ENCODE peak calls at places on chromosome 16, in four cellular contexts. R is H1, B is HepG2, N is K562. W is an unnamed sample.

GRCh38 chr16:62135903-62136302 is 99.7 kb upstream of the CDH8 start:
- DNase-seq in B (no peak), N (no peak), R (no peak), W (no peak)

GRCh38 chr16:2228161-2228824 is 4.9 kb downstream of the E4F1 start:
- DNase-seq in N (no peak), B (no peak), R (no peak), W (no peak)

GRCh38 chr16:50718061-50718760 is 23.7 kb upstream of the CYLD start:
- DNase-seq in R (no peak), B (no peak), N (no peak), W (no peak)

GRCh38 chr16:48053346-48053745 is 102.4 kb downstream of the ABCC12 start:
- DNase-seq in N (no peak), R (no peak), B (no peak), W (no peak)

GRCh38 chr16:8721693-8722348 is 47.4 kb downstream of the ABAT start:
- DNase-seq in R (no peak), N (no peak), B (no peak), W (no peak)

GRCh38 chr16:25625620-25626019 is 66.1 kb upstream of the HS3ST4 start:
- DNase-seq in R (no peak), B (peak; percentile 28), N (no peak), W (no peak)

GRCh38 chr16:70571623-70572022 is 48.0 kb downstream of the SF3B3 start:
- DNase-seq in N (no peak), B (no peak), R (no peak), W (no peak)

GRCh38 chr16:67528870-67529638 is 425 bp downstream of the RIPOR1 start:
- DNase-seq in R (no peak), N (no peak), B (no peak), W (peak; percentile 49)

GRCh38 chr16:81564368-81565060 is 119.9 kb downstream of the CMIP start:
- DNase-seq in R (no peak), B (no peak), N (no peak), W (no peak)

GRCh38 chr16:64356267-64356666 is 765.6 kb downstream of the CDH11 start:
- DNase-seq in N (no peak), R (no peak), B (no peak), W (peak; percentile 1)

GRCh38 chr16:81350306-81350615 is 35.5 kb downstream of the GAN start:
- DNase-seq in N (no peak), R (no peak), B (no peak), W (peak; percentile 14)

GRCh38 chr16:71409038-71409775 is 32.6 kb downstream of the TLE7 start:
- DNase-seq in R (no peak), N (no peak), B (no peak), W (no peak)

GRCh38 chr16:89957214-89957785 is 8.7 kb downstream of the DEF8 start:
- DNase-seq in B (no peak), N (no peak), R (no peak), W (no peak)

GRCh38 chr16:50103764-50104163 is 38.0 kb downstream of the HEATR3 start:
- DNase-seq in R (no peak), B (no peak), N (no peak), W (no peak)

GRCh38 chr16:86375370-86375769 is 135.0 kb upstream of the FOXF1 start:
- DNase-seq in N (no peak), B (no peak), R (no peak), W (no peak)

GRCh38 chr16:85662036-85662812 is 26.5 kb downstream of the GINS2 start:
- DNase-seq in B (no peak), R (no peak), N (no peak), W (no peak)

GRCh38 chr16:88691924-88692560 is 5.7 kb upstream of the SNAI3 start:
- DNase-seq in B (no peak), R (no peak), N (no peak), W (no peak)

GRCh38 chr16:67406111-67406593 is 10.1 kb downstream of the ZDHHC1 start:
- DNase-seq in B (no peak), N (no peak), R (no peak), W (no peak)

GRCh38 chr16:51440096-51440495 is 289.0 kb upstream of the SALL1 start:
- DNase-seq in B (no peak), R (no peak), N (no peak), W (no peak)

GRCh38 chr16:70160821-70161220 is 12.8 kb upstream of the CLEC18C start:
- DNase-seq in R (no peak), B (no peak), N (peak; percentile 7), W (no peak)

GRCh38 chr16:68364601-68364998 is 53.8 kb downstream of the PRMT7 start:
- DNase-seq in B (no peak), N (peak; percentile 45), R (no peak), W (no peak)

GRCh38 chr16:59758848-59759247 is 1024.7 kb upstream of the GOT2 start:
- DNase-seq in B (no peak), R (no peak), N (no peak), W (no peak)

GRCh38 chr16:85846461-85846860 is 47.0 kb downstream of the COX4I1 start:
- DNase-seq in B (no peak), R (no peak), N (no peak), W (no peak)

GRCh38 chr16:3645108-3645503 is 9.4 kb upstream of the DNASE1 start:
- DNase-seq in N (no peak), R (no peak), B (no peak), W (no peak)

GRCh38 chr16:17475104-17475503 is 4.3 kb upstream of the XYLT1 start:
- DNase-seq in B (no peak), N (no peak), R (no peak), W (no peak)

GRCh38 chr16:69537706-69538080 is 28.1 kb upstream of the NFAT5 start:
- DNase-seq in B (no peak), N (no peak), R (no peak), W (no peak)

GRCh38 chr16:83187404-83187803 is 560.6 kb downstream of the CDH13 start:
- DNase-seq in N (no peak), R (no peak), B (no peak), W (no peak)

GRCh38 chr16:30989469-30990047 is 4.6 kb downstream of the HSD3B7 start:
- DNase-seq in B (no peak), N (no peak), R (no peak), W (no peak)

GRCh38 chr16:78184554-78185183 is 85.2 kb downstream of the WWOX start:
- DNase-seq in B (peak; percentile 68), N (no peak), R (no peak), W (no peak)

GRCh38 chr16:87033541-87034300 is 283.5 kb downstream of the C16orf95 start:
- DNase-seq in N (no peak), R (no peak), B (no peak), W (no peak)

GRCh38 chr16:26605872-26606271 is 460.9 kb upstream of the C16orf82 start:
- DNase-seq in R (no peak), B (no peak), N (no peak), W (no peak)

GRCh38 chr16:69501956-69502457 is 63.8 kb upstream of the NFAT5 start:
- DNase-seq in B (peak; percentile 95), R (no peak), N (no peak), W (no peak)

GRCh38 chr16:62256406-62256805 is 220.2 kb upstream of the CDH8 start:
- DNase-seq in B (no peak), N (no peak), R (no peak), W (peak; percentile 4)

GRCh38 chr16:57735755-57736418 is at the start of gene KATNB1:
- DNase-seq in N (peak; percentile 54), R (no peak), B (no peak), W (no peak)

GRCh38 chr16:28140788-28141618 is 70.8 kb downstream of the XPO6 start:
- DNase-seq in N (no peak), R (no peak), B (peak; percentile 10), W (no peak)

GRCh38 chr16:1221628-1222552 is 3.2 kb downstream of the TPSG1 start:
- DNase-seq in B (no peak), R (no peak), N (peak; percentile 39), W (no peak)
- TF ChIP-seq RNF2 in B (no peak), R (no peak), N (no peak), W (no peak)

GRCh38 chr16:15516609-15517008 is 82.2 kb downstream of the BMERB1 start:
- DNase-seq in N (peak; percentile 38), R (no peak), B (no peak), W (no peak)

GRCh38 chr16:15519767-15520166 is 85.4 kb downstream of the BMERB1 start:
- DNase-seq in B (no peak), R (no peak), N (no peak), W (no peak)

GRCh38 chr16:15517743-15518142 is 83.4 kb downstream of the BMERB1 start:
- DNase-seq in B (no peak), N (no peak), R (no peak), W (no peak)

GRCh38 chr16:15515992-15516391 is 81.6 kb downstream of the BMERB1 start:
- DNase-seq in B (no peak), N (no peak), R (no peak), W (no peak)

DNA sequence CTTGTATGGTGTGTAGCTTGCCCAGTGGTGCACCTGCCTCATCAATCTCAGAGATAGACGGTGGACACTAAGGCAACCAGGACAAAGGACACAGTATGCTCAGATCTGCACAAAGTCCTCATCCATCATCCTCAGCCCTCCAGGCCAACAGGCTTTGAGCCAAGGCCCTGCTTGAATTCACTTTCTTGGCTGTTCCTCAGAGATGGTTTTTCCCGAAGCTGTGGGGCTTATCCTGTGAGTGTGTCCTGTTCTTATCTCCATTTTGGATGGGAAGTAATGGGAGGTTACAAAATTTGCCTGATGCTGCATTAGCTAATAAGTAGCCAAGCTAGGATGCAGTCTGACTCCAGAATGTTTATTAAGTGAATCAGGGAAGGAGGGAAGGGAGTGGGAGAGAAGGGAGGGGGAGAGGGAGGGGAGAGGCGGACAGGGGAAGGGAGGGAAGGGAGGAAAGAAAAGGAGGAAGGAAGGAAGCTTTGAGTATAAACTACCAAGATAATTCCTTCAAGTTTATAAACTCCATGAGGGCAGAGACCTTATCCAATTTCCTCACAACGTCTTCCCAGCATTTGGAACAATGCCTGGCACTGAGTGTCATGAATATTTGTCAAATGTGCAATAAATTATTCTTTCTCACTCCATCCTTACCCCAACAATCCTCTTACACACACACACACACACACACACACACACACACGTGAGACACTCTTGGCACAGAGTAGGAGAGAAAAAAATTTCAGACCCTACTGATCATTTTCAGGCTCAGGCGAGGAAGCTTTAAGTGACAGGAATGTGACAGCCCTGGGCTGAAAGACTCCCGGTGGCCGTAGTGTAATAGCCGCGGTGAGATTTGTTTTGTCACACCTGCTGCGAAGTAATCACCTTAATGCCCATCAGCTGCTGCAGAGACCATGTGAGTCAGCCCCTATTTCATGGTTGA is 84.3 kb downstream of the BMERB1 start:
- DNase-seq in N (no peak), B (no peak), R (no peak), W (peak; percentile 82)
- TF ChIP-seq RNF2 in N (no peak), B (no peak), R (no peak), W (no peak)

GRCh38 chr16:14286381-14287230 is 215.5 kb downstream of the MRTFB start:
- DNase-seq in B (no peak), R (no peak), N (no peak), W (no peak)
- TF ChIP-seq RNF2 in B (no peak), R (no peak), N (no peak), W (no peak)

DNA sequence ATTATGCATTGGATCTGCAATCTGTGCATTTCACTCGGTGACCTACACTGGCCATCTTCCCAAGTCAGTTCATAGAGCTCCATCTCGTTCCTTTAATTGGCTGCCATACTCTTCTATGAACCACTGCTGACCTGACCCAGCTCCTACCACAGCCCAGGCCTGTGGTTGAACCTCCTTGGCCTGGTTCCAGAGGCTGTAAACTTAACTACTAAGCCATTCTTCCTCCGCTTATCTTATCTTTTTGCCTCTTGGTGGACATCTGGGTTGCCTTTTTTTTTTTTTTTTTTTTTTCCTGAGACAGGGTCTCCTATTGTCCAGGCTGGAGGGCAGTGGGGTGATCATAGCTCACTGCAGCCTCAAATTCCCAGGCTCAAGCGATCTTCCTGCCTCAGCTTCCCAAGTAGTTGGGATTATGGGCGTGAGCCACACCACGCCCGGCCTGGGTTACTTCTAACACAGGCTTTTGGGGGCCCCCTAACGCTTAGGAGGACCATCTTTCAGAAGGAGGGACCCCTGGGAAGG is 18.3 kb downstream of the COQ7 start:
- DNase-seq in N (peak; percentile 72), R (no peak), B (no peak), W (no peak)
- TF ChIP-seq RNF2 in N (no peak), R (no peak), B (no peak), W (no peak)